ENCODE peak calls at places on chromosomes 12 and 14, in six cellular contexts. C, O, V, N, H and Q are unnamed samples.

GRCh38 chr12:15276088-15276698 is 46.1 kb upstream of the PTPRO start:
- DNase-seq in C (peak), O (peak), V (no peak), N (peak), H (peak), Q (no peak)

GRCh38 chr12:49979061-49979586 is 6.4 kb downstream of the AQP6 start:
- DNase-seq in C (no peak), O (no peak), V (no peak), N (no peak), H (no peak), Q (no peak)

GRCh38 chr12:6635375-6635855 is 344 bp downstream of the LPAR5 start:
- DNase-seq in C (no peak), O (no peak), V (no peak), N (no peak), H (no peak), Q (no peak)

GRCh38 chr12:4140607-4141301 is 132.8 kb upstream of the CCND2 start:
- DNase-seq in C (no peak), O (no peak), V (no peak), N (no peak), H (no peak), Q (no peak)

GRCh38 chr14:88380405-88380804 is 5.1 kb upstream of the SPATA7 start:
- DNase-seq in C (peak), O (no peak), V (no peak), N (no peak), H (no peak), Q (no peak)

GRCh38 chr12:47078733-47079364 is 572 bp upstream of the PCED1B start:
- DNase-seq in C (no peak), O (no peak), V (no peak), N (no peak), H (no peak), Q (no peak)

GRCh38 chr12:124562018-124562795 is 5.2 kb downstream of the NCOR2 start:
- DNase-seq in C (no peak), O (no peak), V (no peak), N (no peak), H (no peak), Q (no peak)

GRCh38 chr12:138898-139534 is 72.4 kb downstream of the IQSEC3 start:
- DNase-seq in C (peak), O (no peak), V (no peak), N (no peak), H (no peak), Q (no peak)

GRCh38 chr14:104702673-104703072 is 13.3 kb downstream of the INF2 start:
- DNase-seq in C (no peak), O (no peak), V (no peak), N (no peak), H (no peak), Q (no peak)

GRCh38 chr12:68521321-68521839 is 89.3 kb upstream of the RAP1B start:
- DNase-seq in C (no peak), O (no peak), V (no peak), N (no peak), H (no peak), Q (no peak)

GRCh38 chr14:62347658-62348057 is 585.4 kb downstream of the SNAPC1 start:
- DNase-seq in C (no peak), O (no peak), V (no peak), N (no peak), H (no peak), Q (no peak)

GRCh38 chr12:34402228-34402898 is 380.1 kb downstream of the ALG10 start:
- DNase-seq in C (no peak), O (no peak), V (no peak), N (no peak), H (no peak), Q (no peak)

GRCh38 chr14:101179691-101180211 is 276.2 kb upstream of the RTL1 start:
- DNase-seq in C (no peak), O (no peak), V (no peak), N (no peak), H (no peak), Q (no peak)

GRCh38 chr12:66280573-66280972 is 21.7 kb upstream of the HELB start:
- DNase-seq in C (no peak), O (no peak), V (no peak), N (no peak), H (no peak), Q (peak)

GRCh38 chr14:75734848-75735247 is 73.8 kb downstream of the TTLL5 start:
- DNase-seq in C (no peak), O (no peak), V (no peak), N (no peak), H (no peak), Q (no peak)

GRCh38 chr14:103522028-103522581 is 525 bp downstream of the CKB start:
- DNase-seq in C (peak), O (no peak), V (no peak), N (no peak), H (no peak), Q (no peak)

GRCh38 chr14:98412431-98412830 is 859.6 kb downstream of the BCL11B start:
- DNase-seq in C (no peak), O (no peak), V (no peak), N (no peak), H (no peak), Q (no peak)

GRCh38 chr12:50556273-50556672 is 51.5 kb downstream of the DIP2B start:
- DNase-seq in C (no peak), O (no peak), V (no peak), N (no peak), H (no peak), Q (no peak)

GRCh38 chr12:120056739-120057138 is 59.8 kb downstream of the RAB35 start:
- DNase-seq in C (no peak), O (no peak), V (no peak), N (no peak), H (no peak), Q (no peak)

GRCh38 chr14:68153275-68153674 is 333.7 kb downstream of the RAD51B start:
- DNase-seq in C (no peak), O (no peak), V (no peak), N (no peak), H (no peak), Q (no peak)

GRCh38 chr12:89235189-89235993 is 116.9 kb downstream of the DUSP6 start:
- DNase-seq in C (no peak), O (no peak), V (no peak), N (no peak), H (no peak), Q (peak)

GRCh38 chr12:91380651-91381050 is 198.0 kb upstream of the DCN start:
- DNase-seq in C (no peak), O (no peak), V (no peak), N (no peak), H (no peak), Q (no peak)

GRCh38 chr12:122081697-122082221 is 3.2 kb downstream of the MLXIP start:
- DNase-seq in C (no peak), O (no peak), V (peak), N (no peak), H (no peak), Q (peak)

GRCh38 chr12:28611115-28611435 is 420.8 kb downstream of the CCDC91 start:
- DNase-seq in C (no peak), O (no peak), V (no peak), N (peak), H (no peak), Q (no peak)

GRCh38 chr14:99186956-99187690 is 84.9 kb downstream of the BCL11B start:
- DNase-seq in C (no peak), O (no peak), V (no peak), N (no peak), H (no peak), Q (no peak)

GRCh38 chr12:11797317-11797913 is 147.9 kb downstream of the ETV6 start:
- DNase-seq in C (no peak), O (no peak), V (no peak), N (no peak), H (peak), Q (peak)

GRCh38 chr12:4119157-4119761 is 154.3 kb upstream of the CCND2 start:
- DNase-seq in C (no peak), O (no peak), V (peak), N (no peak), H (no peak), Q (no peak)

GRCh38 chr12:109109756-109110350 is 6.5 kb upstream of the ACACB start:
- DNase-seq in C (no peak), O (no peak), V (no peak), N (no peak), H (no peak), Q (no peak)

GRCh38 chr14:81433378-81433777 is 33.3 kb upstream of the STON2 start:
- DNase-seq in C (no peak), O (no peak), V (no peak), N (no peak), H (no peak), Q (no peak)

GRCh38 chr12:112183591-112184021 is 58.2 kb downstream of the TRAFD1 start:
- DNase-seq in C (no peak), O (no peak), V (peak), N (no peak), H (no peak), Q (no peak)

GRCh38 chr14:97687944-97688625 is 890.9 kb downstream of the VRK1 start:
- DNase-seq in C (no peak), O (no peak), V (no peak), N (no peak), H (no peak), Q (no peak)

GRCh38 chr12:58443273-58443980 is 476.9 kb downstream of the LRIG3 start:
- DNase-seq in C (peak), O (no peak), V (no peak), N (peak), H (peak), Q (no peak)

GRCh38 chr14:35403085-35403396 is 1.5 kb downstream of the NFKBIA start:
- DNase-seq in C (no peak), O (no peak), V (no peak), N (no peak), H (no peak), Q (no peak)

GRCh38 chr12:7089196-7089871 is 2.9 kb downstream of the C1R start:
- DNase-seq in C (no peak), O (no peak), V (no peak), N (no peak), H (no peak), Q (no peak)

GRCh38 chr14:99971929-99972747 is 93.1 kb upstream of the EVL start:
- DNase-seq in C (peak), O (no peak), V (no peak), N (no peak), H (no peak), Q (peak)

GRCh38 chr14:51121096-51121495 is 26.2 kb upstream of the TRIM9 start:
- DNase-seq in C (peak), O (no peak), V (no peak), N (no peak), H (no peak), Q (no peak)

GRCh38 chr12:130014485-130014807 is 110.6 kb upstream of the TMEM132D start:
- DNase-seq in C (peak), O (no peak), V (no peak), N (no peak), H (no peak), Q (no peak)

GRCh38 chr12:94041833-94042232 is 106.5 kb upstream of the PLXNC1 start:
- DNase-seq in C (no peak), O (no peak), V (no peak), N (no peak), H (no peak), Q (no peak)

GRCh38 chr12:123364532-123365140 is at the start of gene SBNO1:
- DNase-seq in C (peak), O (no peak), V (peak), N (peak), H (peak), Q (peak)
- TF ChIP-seq REST in C (peak), O (no peak), V (no peak), N (no peak), H (peak), Q (peak)

GRCh38 chr14:96121660-96122395 is 82.7 kb downstream of the C14orf132 start:
- DNase-seq in C (no peak), O (no peak), V (no peak), N (no peak), H (no peak), Q (no peak)
- H3K4me3 ChIP-seq in C (no peak), O (no peak), V (no peak), N (no peak), H (no peak), Q (no peak)

DNA sequence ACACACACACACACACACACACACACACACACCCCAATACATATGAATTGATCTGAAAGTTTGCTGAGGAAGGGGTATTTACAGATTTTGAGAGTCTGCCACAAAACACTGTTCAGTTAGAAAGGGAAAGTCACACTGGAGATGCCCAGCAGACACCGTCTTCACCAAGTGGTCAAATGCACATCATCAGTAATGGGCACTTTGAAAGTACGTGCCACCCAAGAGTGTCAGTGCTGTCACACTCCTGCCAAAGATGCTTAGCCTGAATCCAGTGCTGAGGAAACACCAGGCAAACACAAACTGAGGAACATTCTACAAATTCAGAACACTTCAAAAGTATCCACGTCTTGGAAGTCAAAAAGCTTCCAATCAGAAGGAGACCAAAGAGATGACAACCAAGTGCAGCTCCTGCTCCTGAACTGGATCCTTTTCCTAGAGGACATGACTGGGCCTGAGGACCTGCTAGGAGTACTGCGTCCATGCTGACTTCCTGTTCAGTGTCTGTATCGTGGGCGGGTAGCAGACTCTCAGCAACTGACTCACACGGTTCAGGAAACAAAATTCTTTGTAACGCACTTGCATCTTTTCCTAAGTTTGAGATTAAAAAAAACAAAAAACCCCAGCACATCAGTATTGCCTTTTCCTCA is 18.6 kb downstream of the PSMC1 start:
- DNase-seq in C (no peak), O (no peak), V (no peak), N (no peak), H (no peak), Q (no peak)
- TF ChIP-seq POLR2AphosphoS5 in C (no peak), O (no peak), V (no peak), N (no peak), H (peak), Q (no peak)

GRCh38 chr12:101891462-101891971 is 14.1 kb downstream of the DRAM1 start:
- DNase-seq in C (no peak), O (no peak), V (peak), N (no peak), H (peak), Q (peak)
- TF ChIP-seq REST in C (no peak), O (no peak), V (no peak), N (no peak), H (no peak), Q (no peak)

GRCh38 chr14:29587046-29587445 is 340.6 kb downstream of the PRKD1 start:
- DNase-seq in C (no peak), O (no peak), V (no peak), N (no peak), H (no peak), Q (no peak)
- H3K4me3 ChIP-seq in C (no peak), O (no peak), V (no peak), N (no peak), H (no peak), Q (no peak)

DNA sequence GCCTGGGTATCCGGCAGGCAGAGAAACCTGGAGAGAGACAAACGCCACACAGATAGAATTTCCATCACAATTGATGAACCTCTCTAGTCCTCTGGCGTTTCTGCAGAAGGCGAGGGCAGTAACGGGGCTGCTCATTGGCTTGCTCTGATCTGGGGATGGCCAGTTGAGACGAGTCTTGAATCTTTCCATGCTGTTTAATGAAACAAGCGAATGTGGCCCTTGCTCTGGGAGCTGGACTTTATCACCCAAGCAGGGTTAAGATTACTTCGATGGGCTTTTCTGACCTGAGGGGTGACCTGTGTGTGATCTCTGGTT is 42.4 kb upstream of the CLMN start:
- DNase-seq in C (peak), O (no peak), V (no peak), N (no peak), H (no peak), Q (no peak)
- TF ChIP-seq POLR2AphosphoS5 in C (peak), O (no peak), V (no peak), N (no peak), H (no peak), Q (no peak)

DNA sequence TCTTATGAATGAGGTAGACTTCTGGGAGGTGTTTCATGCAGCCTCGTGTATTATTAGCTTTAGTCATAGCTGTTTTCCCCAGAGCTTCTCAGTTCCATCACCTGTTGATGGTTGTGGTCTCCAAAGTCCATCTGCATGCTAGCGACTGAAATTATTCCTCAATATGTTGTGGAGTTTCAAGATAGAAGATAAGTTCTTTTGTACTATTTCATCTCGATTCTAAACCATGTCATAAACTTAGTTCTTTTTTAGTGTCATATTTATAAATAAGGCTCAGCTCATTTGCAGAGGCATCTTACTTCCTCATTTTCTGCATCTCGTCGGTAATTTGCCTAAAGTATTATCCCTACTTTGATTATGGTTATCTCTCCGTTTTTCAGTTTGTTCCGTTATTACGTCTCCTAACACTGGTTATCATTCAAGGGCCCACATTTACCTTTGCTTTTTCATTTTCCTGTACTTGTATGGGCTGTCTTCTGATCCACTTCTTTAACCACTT is 119.1 kb downstream of the ITPR2 start:
- DNase-seq in C (no peak), O (no peak), V (peak), N (no peak), H (no peak), Q (no peak)
- TF ChIP-seq REST in C (no peak), O (no peak), V (no peak), N (no peak), H (no peak), Q (no peak)

DNA sequence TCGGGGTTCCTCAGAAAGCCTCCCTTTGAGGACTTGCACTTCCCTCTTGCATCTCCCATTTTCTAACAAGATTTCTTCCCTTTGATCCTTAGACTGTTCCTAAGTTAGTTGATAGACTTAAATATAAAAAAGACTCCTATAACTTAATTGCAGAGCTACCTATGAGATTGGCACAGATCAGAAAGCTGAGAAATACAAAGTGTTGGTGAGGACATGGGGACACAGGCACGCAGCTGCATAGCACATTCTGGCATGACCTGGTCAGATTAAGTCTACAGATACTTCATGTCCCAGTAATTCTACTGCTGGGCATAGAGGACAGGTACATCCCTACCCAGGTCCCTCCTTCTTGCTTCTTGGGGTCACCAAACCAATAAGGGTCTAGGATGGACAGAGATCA is 141.7 kb upstream of the LHX5 start:
- DNase-seq in C (no peak), O (no peak), V (no peak), N (no peak), H (no peak), Q (no peak)
- H3K4me3 ChIP-seq in C (no peak), O (no peak), V (no peak), N (no peak), H (no peak), Q (no peak)

DNA sequence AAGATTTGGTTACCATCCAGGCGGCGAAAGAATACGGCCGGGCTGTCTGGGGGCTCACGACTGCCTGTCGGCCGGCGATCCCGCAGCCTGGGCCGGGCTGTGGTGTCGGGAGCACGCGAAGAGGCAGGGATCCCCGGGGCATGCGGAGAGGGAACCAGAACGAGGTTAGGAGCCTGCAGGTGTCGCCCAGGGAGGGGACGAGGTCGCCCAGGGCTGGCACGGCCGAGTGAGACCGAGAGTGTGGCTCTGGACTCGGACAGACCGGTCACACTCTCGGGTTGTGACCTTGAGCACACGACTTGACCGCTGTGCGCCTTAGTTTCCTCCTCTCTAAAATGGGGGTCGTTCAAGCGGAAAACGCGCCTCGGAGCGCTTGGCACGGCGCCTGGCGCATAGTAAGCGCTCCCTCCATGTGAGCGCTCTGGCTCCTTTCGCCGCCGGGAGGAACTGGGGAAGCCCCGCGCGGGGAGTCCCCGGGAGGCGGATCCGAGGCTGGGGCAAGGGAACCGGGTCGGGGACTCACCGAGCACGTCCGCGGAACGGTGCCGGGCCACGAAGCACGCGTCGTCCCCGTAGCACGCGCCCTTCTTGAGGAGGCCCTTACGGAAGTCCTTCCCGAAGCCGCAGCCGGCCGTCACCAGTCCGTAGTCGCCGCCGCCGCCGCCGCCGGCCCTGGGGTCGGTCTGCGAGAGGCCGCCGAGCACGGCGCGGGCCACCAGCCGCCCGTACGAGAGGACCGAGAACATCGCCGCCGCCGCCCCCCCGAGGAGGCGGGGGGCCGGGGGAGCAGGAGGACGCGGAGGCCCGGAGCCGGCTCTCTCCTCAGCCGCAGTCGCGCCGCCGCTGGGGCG is 607 bp downstream of the PPTC7 start:
- DNase-seq in C (peak), O (no peak), V (no peak), N (no peak), H (no peak), Q (peak)
- TF ChIP-seq POLR2AphosphoS5 in C (no peak), O (no peak), V (peak), N (no peak), H (no peak), Q (peak)